ENCODE peak calls at places on chromosomes 13 and 19, in nine cellular contexts. A, L, N, P, B, I, C, T and D are unnamed samples.

GRCh38 chr19:8209965-8210659 is 942 bp downstream of the CERS4 start:
- DNase-seq in B (no peak), T (no peak), C (no peak), P (no peak), I (no peak), A (no peak), L (no peak), N (no peak), D (no peak)

GRCh38 chr13:51697855-51698254 is 106.1 kb downstream of the DHRS12 start:
- DNase-seq in A (no peak), B (no peak), T (no peak), I (no peak), L (no peak), N (no peak), P (no peak), C (no peak), D (no peak)

GRCh38 chr13:93951153-93951552 is 528.3 kb downstream of the DCT start:
- DNase-seq in T (no peak), B (no peak), L (no peak), A (no peak), P (no peak), I (no peak), N (no peak), C (no peak), D (no peak)

GRCh38 chr19:49468746-49469447 is 5.1 kb upstream of the FLT3LG start:
- DNase-seq in L (peak; percentile 77), T (peak; percentile 84), C (no peak), B (peak; percentile 80), I (peak; percentile 82), N (peak; percentile 86), A (peak; percentile 85), P (no peak), D (peak; percentile 67)

GRCh38 chr19:35444735-35445134 is 3.3 kb upstream of the FFAR2 start:
- DNase-seq in I (no peak), T (no peak), N (no peak), C (no peak), L (no peak), P (no peak), B (no peak), A (no peak), D (no peak)

GRCh38 chr13:48500652-48501197 is 32.2 kb downstream of the RCBTB2 start:
- DNase-seq in T (no peak), I (no peak), P (no peak), A (no peak), C (no peak), B (no peak), N (no peak), L (no peak), D (no peak)

GRCh38 chr13:51768378-51768921 is 35.5 kb downstream of the DHRS12 start:
- DNase-seq in B (no peak), T (no peak), A (no peak), L (no peak), N (no peak), C (no peak), P (no peak), I (no peak), D (no peak)

GRCh38 chr13:99352351-99353271 is 45.4 kb upstream of the GPR183 start:
- DNase-seq in B (no peak), N (no peak), L (no peak), P (no peak), T (no peak), C (no peak), A (no peak), I (no peak), D (no peak)

GRCh38 chr19:38544569-38545315 is 73.0 kb downstream of the MAP4K1 start:
- DNase-seq in T (no peak), I (no peak), B (no peak), L (no peak), C (no peak), P (no peak), N (peak; percentile 58), A (no peak), D (no peak)

GRCh38 chr13:71801781-71802180 is 65.2 kb downstream of the DACH1 start:
- DNase-seq in P (no peak), B (no peak), N (no peak), A (no peak), C (no peak), I (no peak), T (no peak), L (no peak), D (no peak)

GRCh38 chr13:40504641-40505040 is 161.8 kb downstream of the FOXO1 start:
- DNase-seq in T (no peak), I (no peak), N (no peak), P (no peak), L (no peak), B (no peak), A (no peak), C (no peak), D (no peak)

GRCh38 chr13:23202383-23202782 is 21.6 kb downstream of the SGCG start:
- DNase-seq in A (no peak), T (no peak), B (no peak), I (no peak), N (no peak), L (no peak), C (no peak), P (no peak), D (no peak)

GRCh38 chr13:94662274-94662945 is 49.9 kb downstream of the SOX21 start:
- DNase-seq in B (no peak), L (no peak), T (no peak), P (no peak), N (no peak), C (no peak), I (no peak), A (no peak), D (no peak)

GRCh38 chr13:48448285-48448962 is 35.5 kb upstream of the LPAR6 start:
- DNase-seq in A (no peak), P (no peak), L (no peak), C (no peak), I (no peak), N (no peak), T (no peak), B (no peak), D (no peak)

GRCh38 chr13:50424993-50425392 is 409.7 kb downstream of the KCNRG start:
- DNase-seq in B (no peak), L (no peak), P (no peak), A (no peak), I (no peak), C (no peak), T (no peak), N (no peak), D (no peak)

GRCh38 chr19:35031072-35031881 is 1.0 kb downstream of the SCN1B start:
- DNase-seq in B (peak; percentile 54), T (no peak), C (no peak), N (no peak), L (no peak), A (no peak), I (no peak), P (no peak), D (no peak)

GRCh38 chr19:12187625-12188024 is 24.7 kb downstream of the ZNF136 start:
- DNase-seq in A (no peak), N (no peak), I (no peak), B (no peak), T (no peak), L (no peak), P (no peak), C (no peak), D (no peak)
- H3K9me3 ChIP-seq in A (peaks cover 90% of the 10 kb centered on the region), N (peaks cover 59% of the 10 kb centered on the region), I (peaks cover 90% of the 10 kb centered on the region), B (peaks cover 95% of the 10 kb centered on the region), T (peaks cover 2% of the 10 kb centered on the region), L (peaks cover 66% of the 10 kb centered on the region), P (no peaks in the 10 kb centered on the region), C (peaks cover 12% of the 10 kb centered on the region), D (peaks cover 5% of the 10 kb centered on the region)

DNA sequence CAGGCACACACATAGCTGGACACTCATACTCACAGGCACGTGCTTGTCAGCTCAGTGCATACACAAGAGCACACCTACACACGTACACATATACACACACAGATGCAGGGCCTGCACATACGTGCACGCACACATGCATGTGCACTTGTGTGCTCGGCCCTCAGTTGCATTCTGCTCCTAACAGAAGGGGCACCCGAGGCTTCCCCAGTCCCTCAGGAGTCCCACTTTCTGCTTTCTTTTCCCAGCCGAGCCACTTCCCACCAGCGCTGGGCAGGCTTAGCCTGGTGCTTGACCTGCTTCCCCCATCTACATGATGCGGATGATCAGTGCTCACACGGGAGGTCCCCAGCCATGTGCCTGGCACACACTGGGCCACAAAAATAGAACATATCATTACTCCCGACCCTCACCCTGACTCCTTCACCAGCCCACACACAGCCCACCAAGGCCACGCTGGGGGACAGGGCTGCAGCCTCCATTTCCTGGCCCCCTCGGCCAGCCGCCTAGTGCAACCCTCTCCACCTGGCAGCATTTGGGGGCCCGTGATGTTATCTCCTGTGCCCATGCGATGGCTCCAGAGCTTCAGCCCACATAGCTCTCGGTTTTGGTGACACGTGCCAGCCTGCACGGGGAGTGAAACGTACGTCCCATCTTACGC is 125.2 kb upstream of the SPACA7 start:
- DNase-seq in C (no peak), N (peak; percentile 15), B (no peak), L (no peak), I (no peak), P (no peak), T (peak; percentile 20), A (no peak), D (peak; percentile 9)
- H3K9me3 ChIP-seq in C (no peaks in the 10 kb centered on the region), N (no peaks in the 10 kb centered on the region), B (no peaks in the 10 kb centered on the region), L (no peaks in the 10 kb centered on the region), I (no peaks in the 10 kb centered on the region), P (no peaks in the 10 kb centered on the region), T (no peaks in the 10 kb centered on the region), A (no peaks in the 10 kb centered on the region), D (no peaks in the 10 kb centered on the region)

DNA sequence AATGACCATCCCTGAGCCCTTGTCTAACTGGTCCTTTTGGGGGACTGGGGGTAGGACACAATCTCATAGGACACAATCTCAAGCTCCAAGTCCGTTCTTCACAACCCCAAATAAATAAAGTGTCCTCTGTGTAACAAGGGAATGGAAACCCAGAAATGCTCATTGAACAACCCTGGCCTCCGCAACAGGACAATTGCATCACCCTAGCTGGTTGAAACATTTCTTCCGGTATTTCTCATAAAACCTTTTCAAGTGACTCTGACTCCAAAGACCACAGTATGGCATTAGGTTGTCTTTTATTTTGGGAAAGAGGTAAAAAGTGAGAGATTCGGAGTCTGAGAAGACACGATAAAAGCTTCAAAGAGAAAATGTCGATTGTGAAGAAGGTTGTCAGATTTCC is 186.6 kb downstream of the ZNF536 start:
- DNase-seq in P (no peak), I (no peak), B (no peak), C (no peak), N (no peak), A (no peak), T (no peak), L (no peak), D (no peak)
- H3K9me3 ChIP-seq in P (no peaks in the 10 kb centered on the region), I (no peaks in the 10 kb centered on the region), B (no peaks in the 10 kb centered on the region), C (no peaks in the 10 kb centered on the region), N (no peaks in the 10 kb centered on the region), A (no peaks in the 10 kb centered on the region), T (no peaks in the 10 kb centered on the region), L (no peaks in the 10 kb centered on the region), D (no peaks in the 10 kb centered on the region)

DNA sequence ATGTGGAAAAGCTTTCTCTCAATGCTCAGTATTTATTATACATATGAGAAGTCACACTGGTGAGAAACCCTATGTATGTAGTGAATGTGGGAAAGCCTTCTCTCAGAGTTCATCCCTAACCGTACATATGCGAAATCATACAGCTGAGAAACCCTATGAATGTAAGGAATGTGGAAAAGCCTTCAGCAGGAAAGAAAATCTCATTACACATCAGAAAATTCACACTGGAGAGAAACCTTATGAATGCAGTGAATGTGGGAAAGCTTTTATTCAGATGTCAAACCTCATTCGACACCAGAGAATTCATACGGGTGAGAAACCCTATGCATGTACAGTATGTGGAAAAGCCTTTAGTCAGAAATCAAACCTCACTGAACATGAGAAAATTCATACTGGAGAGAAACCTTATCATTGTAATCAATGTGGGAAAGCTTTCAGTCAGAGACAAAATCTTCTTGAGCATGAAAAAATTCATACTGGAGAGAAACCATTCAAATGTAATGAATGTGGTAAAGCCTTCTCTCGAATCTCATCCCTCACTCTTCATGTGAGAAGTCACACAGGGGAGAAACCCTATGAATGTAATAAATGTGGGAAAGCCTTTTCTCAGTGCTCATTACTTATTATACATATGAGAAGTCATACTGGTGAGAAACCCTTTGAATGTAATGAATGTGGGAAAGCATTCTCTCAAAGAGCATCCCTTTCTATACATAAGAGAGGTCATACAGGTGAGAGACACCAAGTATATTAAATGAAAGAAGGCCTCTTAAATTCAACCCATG is 34.4 kb downstream of the ZNF568 start:
- DNase-seq in I (no peak), C (no peak), T (no peak), A (no peak), B (no peak), L (no peak), N (no peak), P (no peak), D (no peak)
- H3K9me3 ChIP-seq in I (peaks cover 84% of the 10 kb centered on the region), C (peaks cover 32% of the 10 kb centered on the region), T (peaks cover 12% of the 10 kb centered on the region), A (peaks cover 90% of the 10 kb centered on the region), B (peaks cover 100% of the 10 kb centered on the region), L (peaks cover 79% of the 10 kb centered on the region), N (peaks cover 32% of the 10 kb centered on the region), P (no peaks in the 10 kb centered on the region), D (peaks cover 13% of the 10 kb centered on the region)